ENCODE peak calls at places on chromosomes 16 and 17, in five cellular contexts. K is dorsolateral prefrontal cortex, C is transverse colon, V is lung, P is Caco-2. B is an unnamed sample.

GRCh38 chr16:275041-275621 is 613 bp downstream of the RGS11 start:
- DNase-seq in C (no peak), P (peak), K (no peak), V (no peak), B (no peak)

GRCh38 chr17:72116692-72117469 is 3.9 kb upstream of the SOX9 start:
- DNase-seq in C (peak), K (no peak), P (no peak), V (no peak), B (no peak)

GRCh38 chr17:67281736-67282135 is 36.7 kb upstream of the HELZ start:
- DNase-seq in V (no peak), K (no peak), P (no peak), C (no peak), B (no peak)

GRCh38 chr17:70168044-70168978 is 1.0 kb upstream of the KCNJ2 start:
- DNase-seq in K (peak), V (peak), C (peak), P (peak), B (no peak)

GRCh38 chr17:51397361-51398127 is 137.2 kb downstream of the UTP18 start:
- DNase-seq in V (no peak), P (no peak), K (no peak), C (no peak), B (no peak)

GRCh38 chr17:17603895-17604225 is 12.4 kb upstream of the PEMT start:
- DNase-seq in V (no peak), P (no peak), K (no peak), C (no peak), B (no peak)

GRCh38 chr17:50642071-50642721 is 7.5 kb downstream of the ABCC3 start:
- DNase-seq in C (no peak), V (no peak), P (no peak), K (no peak), B (no peak)

GRCh38 chr16:69724981-69725479 is 1.3 kb downstream of the NQO1 start:
- DNase-seq in C (no peak), K (no peak), V (no peak), P (no peak), B (no peak)

GRCh38 chr17:69757794-69758430 is 317.1 kb upstream of the KCNJ16 start:
- DNase-seq in C (no peak), V (no peak), K (no peak), P (no peak), B (no peak)

GRCh38 chr16:86872833-86873232 is 294.5 kb downstream of the FOXL1 start:
- DNase-seq in C (no peak), K (no peak), V (no peak), P (no peak), B (no peak)

GRCh38 chr17:68381076-68381900 is 76.0 kb downstream of the WIPI1 start:
- DNase-seq in V (peak), P (no peak), C (peak), K (no peak), B (no peak)

GRCh38 chr17:57004944-57005579 is 27.1 kb downstream of the SCPEP1 start:
- DNase-seq in V (no peak), K (no peak), P (peak), C (peak), B (no peak)

GRCh38 chr17:28471127-28471453 is 2.4 kb upstream of the SLC13A2 start:
- DNase-seq in K (no peak), V (no peak), P (no peak), C (no peak), B (no peak)

GRCh38 chr17:72446525-72447250 is 325.9 kb downstream of the SOX9 start:
- DNase-seq in P (no peak), V (no peak), K (no peak), C (peak), B (no peak)

GRCh38 chr16:69937465-69937951 is 13.6 kb upstream of the CLEC18A start:
- DNase-seq in V (no peak), P (peak), K (peak), C (no peak), B (no peak)

GRCh38 chr17:2689411-2690164 is 22.0 kb downstream of the CLUH start:
- DNase-seq in C (no peak), K (peak), V (no peak), P (no peak), B (no peak)

GRCh38 chr16:66521951-66522771 is 27.8 kb downstream of the TK2 start:
- DNase-seq in K (peak), C (peak), V (peak), P (no peak), B (peak)

GRCh38 chr17:47701603-47702002 is 7.6 kb downstream of the TBKBP1 start:
- DNase-seq in C (no peak), K (no peak), P (no peak), V (no peak), B (no peak)

GRCh38 chr17:65142247-65142646 is 5.1 kb downstream of the RGS9 start:
- DNase-seq in V (no peak), P (no peak), C (no peak), K (no peak), B (no peak)

GRCh38 chr17:63478814-63479494 is 2.1 kb downstream of the ACE start:
- DNase-seq in V (peak), K (peak), C (peak), P (peak), B (peak)

GRCh38 chr17:55420776-55421178 is 858 bp downstream of the MMD start:
- DNase-seq in K (peak), C (peak), P (peak), V (peak), B (peak)

GRCh38 chr17:10292057-10292931 is 80.5 kb downstream of the MYH13 start:
- DNase-seq in C (peak), K (no peak), V (no peak), P (no peak), B (no peak)

GRCh38 chr16:27803775-27804549 is 254.0 kb downstream of the KATNIP start:
- DNase-seq in P (no peak), V (no peak), C (no peak), K (no peak), B (no peak)

GRCh38 chr17:43736389-43736788 is 22.2 kb downstream of the SOST start:
- DNase-seq in V (no peak), C (no peak), K (no peak), P (no peak), B (no peak)

GRCh38 chr17:4972752-4973151 is 5.1 kb upstream of the SPAG7 start:
- DNase-seq in K (no peak), V (no peak), C (no peak), P (no peak), B (no peak)

GRCh38 chr16:67942200-67942509 is 1.8 kb downstream of the LCAT start:
- DNase-seq in P (peak), V (no peak), C (no peak), K (peak), B (no peak)

GRCh38 chr16:46842192-46842895 is 11.4 kb upstream of the C16orf87 start:
- DNase-seq in P (no peak), C (no peak), K (no peak), V (no peak), B (no peak)

GRCh38 chr16:84774810-84775209 is 45.0 kb upstream of the CRISPLD2 start:
- DNase-seq in P (no peak), V (no peak), C (no peak), K (peak), B (no peak)

GRCh38 chr16:12626411-12626810 is 177.3 kb downstream of the CPPED1 start:
- DNase-seq in C (no peak), P (no peak), V (no peak), K (no peak), B (no peak)

DNA sequence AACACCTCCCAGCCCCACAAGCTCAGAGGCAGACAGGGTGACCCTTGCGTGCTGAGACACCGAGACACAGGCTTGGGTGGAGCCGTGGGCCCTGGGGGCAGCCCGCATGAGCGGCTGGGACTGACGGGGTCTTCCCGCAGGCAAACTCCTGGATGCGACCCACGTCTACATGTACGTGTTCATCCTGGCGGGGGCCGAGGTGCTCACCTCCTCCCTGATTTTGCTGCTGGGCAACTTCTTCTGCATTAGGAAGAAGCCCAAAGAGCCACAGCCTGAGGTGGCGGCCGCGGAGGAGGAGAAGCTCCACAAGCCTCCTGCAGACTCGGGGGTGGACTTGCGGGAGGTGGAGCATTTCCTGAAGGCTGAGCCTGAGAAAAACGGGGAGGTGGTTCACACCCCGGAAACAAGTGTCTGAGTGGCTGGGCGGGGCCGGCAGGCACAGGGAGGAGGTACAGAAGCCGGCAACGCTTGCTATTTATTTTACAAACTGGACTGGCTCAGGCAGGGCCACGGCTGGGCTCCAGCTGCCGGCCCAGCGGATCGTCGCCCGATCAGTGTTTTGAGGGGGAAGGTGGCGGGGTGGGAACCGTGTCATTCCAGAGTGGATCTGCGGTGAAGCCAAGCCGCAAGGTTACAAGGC is 9.8 kb downstream of the SLC16A3 start:
- DNase-seq in C (peak), K (peak), V (peak), P (no peak), B (peak)
- H3K4me3 ChIP-seq in C (no peak), K (no peak), V (no peak), P (no peak), B (peak)

GRCh38 chr17:77568540-77568939 is 390.0 kb upstream of the TNRC6C start:
- DNase-seq in V (no peak), C (no peak), P (no peak), K (no peak), B (no peak)
- H3K4me3 ChIP-seq in V (no peak), C (no peak), P (no peak), K (no peak), B (no peak)

GRCh38 chr16:30491229-30491628 is 18.7 kb downstream of the ITGAL start:
- DNase-seq in K (no peak), P (no peak), V (no peak), C (no peak), B (no peak)

GRCh38 chr16:30491744-30492308 is 19.3 kb downstream of the ITGAL start:
- DNase-seq in K (no peak), P (no peak), C (peak), V (no peak), B (no peak)

GRCh38 chr16:30490210-30490609 is 17.7 kb downstream of the ITGAL start:
- DNase-seq in C (no peak), V (no peak), K (no peak), P (no peak), B (no peak)

GRCh38 chr16:30485818-30486436 is 13.4 kb downstream of the ITGAL start:
- DNase-seq in C (no peak), K (no peak), V (no peak), P (no peak), B (no peak)

GRCh38 chr16:30488764-30489595 is 16.4 kb downstream of the ITGAL start:
- DNase-seq in V (no peak), C (no peak), K (no peak), P (peak), B (no peak)
- H3K4me3 ChIP-seq in V (no peak), C (no peak), K (no peak), P (no peak), B (no peak)

DNA sequence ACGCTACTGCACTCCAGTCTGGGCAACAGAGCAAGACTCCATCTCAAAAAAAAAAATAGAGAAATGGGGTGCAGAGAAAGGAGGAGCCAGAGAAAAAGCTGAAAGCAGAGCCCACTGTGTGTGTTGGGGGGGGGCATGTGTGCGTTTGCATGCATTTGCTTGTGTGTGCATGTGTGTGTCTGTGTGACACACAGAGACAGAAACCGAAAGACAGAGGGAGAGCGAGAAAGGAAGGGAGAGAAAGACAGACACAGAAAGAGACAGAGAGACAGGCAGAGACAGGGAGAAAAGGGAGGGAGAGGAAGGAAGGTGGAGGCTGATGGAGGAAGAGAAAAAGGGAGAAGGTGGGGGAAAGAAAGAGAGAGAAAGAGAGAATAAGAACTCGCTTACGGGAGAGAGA is 9.8 kb upstream of the CIITA start:
- DNase-seq in C (no peak), V (no peak), P (no peak), K (no peak), B (no peak)
- H3K4me3 ChIP-seq in C (no peak), V (no peak), P (no peak), K (no peak), B (no peak)

DNA sequence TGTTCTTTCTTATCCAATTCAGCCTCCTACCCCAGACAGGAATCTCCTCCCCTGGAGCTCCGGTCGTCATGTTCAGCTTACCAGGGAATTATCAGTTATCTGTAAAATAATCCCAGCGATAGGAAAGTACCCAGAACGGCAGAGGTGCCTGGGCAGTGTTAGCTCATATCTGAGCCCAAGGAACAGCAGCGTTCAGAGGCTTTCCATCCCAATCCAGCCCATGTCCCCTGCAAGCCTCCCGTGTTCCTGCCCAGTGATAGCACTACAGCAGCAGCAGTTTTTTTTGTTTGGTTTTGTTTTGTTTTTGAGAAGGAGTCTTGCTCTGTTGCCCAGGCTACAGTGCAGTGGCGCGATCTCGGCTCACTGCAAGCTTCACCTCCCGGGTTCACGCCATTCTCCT is 158.2 kb downstream of the CMIP start:
- DNase-seq in C (no peak), K (no peak), V (no peak), P (no peak), B (no peak)
- H3K4me3 ChIP-seq in C (no peak), K (no peak), V (no peak), P (no peak), B (no peak)

DNA sequence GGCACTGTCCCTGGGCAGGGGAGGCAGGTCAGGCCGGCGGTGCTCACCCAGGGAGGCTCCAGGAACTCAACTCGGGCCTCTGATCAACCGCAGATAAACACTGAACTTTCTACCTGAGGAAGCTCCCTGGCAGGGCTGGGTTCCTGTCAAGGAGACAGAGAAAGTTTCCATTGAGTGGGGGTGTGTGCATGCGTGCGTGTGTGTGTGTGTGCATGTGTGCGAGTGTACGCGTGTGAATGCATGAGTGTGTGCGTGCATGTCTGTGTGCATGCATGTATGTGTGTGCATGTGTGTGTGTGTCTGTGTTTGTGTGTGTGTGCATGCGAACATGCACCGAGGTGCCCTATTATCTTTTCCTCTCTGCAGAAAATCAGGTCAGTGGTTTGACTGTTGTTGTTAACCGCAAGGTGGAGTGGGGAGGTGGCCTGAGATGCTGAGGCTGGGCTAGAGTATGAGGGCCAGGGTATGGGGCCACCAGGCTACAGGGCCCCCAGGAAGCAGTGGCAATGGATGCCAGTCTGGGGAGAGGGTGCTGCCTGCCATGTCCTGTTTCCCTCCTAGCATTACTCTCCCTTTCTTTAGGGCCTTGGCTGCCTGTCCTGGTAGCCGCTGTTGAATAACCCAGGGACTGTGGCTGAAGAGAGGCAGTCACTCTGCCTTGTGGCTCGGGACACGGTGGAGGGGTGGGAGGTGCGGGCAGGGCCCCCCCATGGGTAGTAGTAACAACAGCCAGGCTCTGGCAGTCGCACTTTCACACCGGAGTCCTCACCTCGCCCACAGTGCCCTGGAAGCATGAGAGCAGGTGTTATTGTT is 24.0 kb downstream of the CCR7 start:
- DNase-seq in P (no peak), V (no peak), C (no peak), K (no peak), B (peak)
- H3K4me3 ChIP-seq in P (no peak), V (no peak), C (no peak), K (no peak), B (peak)

DNA sequence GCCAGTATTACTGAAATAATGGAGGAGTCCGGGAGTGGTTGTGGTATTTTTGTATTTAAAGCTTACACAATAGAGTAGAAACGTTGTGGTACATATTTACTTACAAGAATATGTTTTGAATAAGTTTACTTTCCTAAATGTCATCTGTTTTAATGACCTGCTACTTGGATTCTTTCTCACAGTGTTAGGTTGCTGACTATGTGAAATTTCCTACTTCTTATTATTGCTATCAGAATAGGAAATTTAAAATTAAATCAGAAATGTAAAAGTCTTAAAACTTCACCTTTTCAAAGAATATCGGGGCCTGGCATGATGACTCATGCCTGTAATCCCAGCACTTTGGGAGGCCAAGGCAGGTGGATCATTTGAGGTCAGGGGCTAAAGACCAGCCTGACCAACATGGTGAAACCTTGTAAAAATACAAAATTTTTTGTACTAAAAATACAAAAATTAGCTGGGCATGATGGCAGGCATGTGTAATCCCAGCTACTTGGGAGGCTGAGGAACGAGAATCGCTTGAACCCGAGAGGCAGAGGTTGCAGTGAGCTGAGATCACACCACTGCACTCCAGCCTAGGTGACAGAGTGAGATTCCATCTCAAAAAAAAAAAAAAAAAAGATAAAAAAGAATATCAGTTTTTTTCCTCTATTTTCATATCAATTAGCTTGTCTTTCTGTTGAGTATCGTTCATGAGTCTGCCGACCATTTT is 77.8 kb downstream of the VMP1 start:
- DNase-seq in V (no peak), K (no peak), C (no peak), P (no peak), B (no peak)
- H3K4me3 ChIP-seq in V (no peak), K (no peak), C (no peak), P (no peak), B (no peak)

GRCh38 chr16:4260360-4260759 is 12.5 kb downstream of the TFAP4 start:
- DNase-seq in K (no peak), V (peak), C (peak), P (no peak), B (no peak)
- H3K4me3 ChIP-seq in K (no peak), V (no peak), C (no peak), P (no peak), B (no peak)

GRCh38 chr16:79296491-79296890 is 304.0 kb downstream of the MAF start:
- DNase-seq in K (no peak), V (no peak), P (no peak), C (no peak), B (peak)

GRCh38 chr16:79299154-79299799 is 301.3 kb downstream of the MAF start:
- DNase-seq in K (no peak), P (peak), V (no peak), C (no peak), B (no peak)

GRCh38 chr16:79297805-79298204 is 302.7 kb downstream of the MAF start:
- DNase-seq in C (no peak), K (no peak), P (no peak), V (no peak), B (no peak)

GRCh38 chr16:79297297-79297696 is 303.2 kb downstream of the MAF start:
- DNase-seq in K (no peak), P (no peak), C (no peak), V (no peak), B (no peak)

DNA sequence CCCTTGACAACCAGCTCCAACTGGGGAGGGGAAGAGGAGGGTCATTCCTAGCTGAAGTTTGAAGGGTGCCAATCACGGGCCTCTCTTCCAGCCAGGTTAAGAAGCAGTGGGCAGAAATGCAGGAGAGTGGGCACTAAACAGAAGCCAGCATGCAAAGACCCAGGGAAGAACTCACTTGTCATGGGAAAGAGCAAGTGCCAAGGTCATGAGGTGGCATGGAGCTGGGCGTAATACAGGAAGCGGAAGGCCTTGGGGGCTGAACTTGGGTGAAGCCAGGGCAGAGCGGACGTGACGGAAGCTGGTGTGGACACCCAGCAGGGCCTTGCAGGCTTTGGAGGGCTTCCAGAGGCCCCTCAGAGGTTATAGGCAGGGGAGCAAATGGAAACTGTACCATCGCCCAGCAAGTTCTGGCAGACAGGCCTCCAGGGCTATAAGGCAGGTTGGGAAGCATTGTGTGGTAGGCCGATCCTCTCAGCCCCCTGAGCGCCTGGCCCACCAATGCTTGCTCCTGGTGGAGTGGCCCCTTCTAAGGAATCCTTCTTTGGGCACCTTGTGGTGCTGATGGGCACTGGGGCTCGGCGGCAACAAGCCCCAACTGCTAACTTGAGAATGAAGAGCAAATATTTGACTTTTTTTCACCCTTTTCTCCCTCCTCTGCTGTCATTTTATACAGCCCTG is 301.9 kb downstream of the MAF start:
- DNase-seq in P (no peak), C (no peak), K (no peak), V (no peak), B (no peak)
- H3K4me3 ChIP-seq in P (no peak), C (no peak), K (no peak), V (no peak), B (no peak)

B was measured in naive thymus-derived CD4-positive, alpha-beta T cell.